ENCODE peak calls at places on chromosomes 6 and 20, in six cellular contexts. One of them, this sample, is unnamed.

GRCh38 chr20:4957939-4958362 is 43.4 kb downstream of the SLC23A2 start:
- DNase-seq in glutamatergic neuron: no peak
- DNase-seq in dorsolateral prefrontal cortex: no peak
- DNase-seq in A549: no peak
- DNase-seq in foreskin keratinocyte: no peak
- DNase-seq in AG10803: peak
- DNase-seq in this sample: no peak

GRCh38 chr6:164693934-164694333 is 615.5 kb downstream of the C6orf118 start:
- DNase-seq in glutamatergic neuron: no peak
- DNase-seq in dorsolateral prefrontal cortex: no peak
- DNase-seq in A549: no peak
- DNase-seq in foreskin keratinocyte: no peak
- DNase-seq in AG10803: peak
- DNase-seq in this sample: no peak

GRCh38 chr6:44133003-44133931 is 5.9 kb downstream of the TMEM63B start:
- DNase-seq in glutamatergic neuron: peak
- DNase-seq in dorsolateral prefrontal cortex: peak
- DNase-seq in A549: peak
- DNase-seq in foreskin keratinocyte: no peak
- DNase-seq in AG10803: peak
- DNase-seq in this sample: no peak

GRCh38 chr6:20403766-20404640 is 2.3 kb downstream of the E2F3 start:
- DNase-seq in glutamatergic neuron: no peak
- DNase-seq in dorsolateral prefrontal cortex: no peak
- DNase-seq in A549: peak
- DNase-seq in foreskin keratinocyte: peak
- DNase-seq in AG10803: peak
- DNase-seq in this sample: no peak

GRCh38 chr20:19121463-19121862 is 91.0 kb upstream of the SLC24A3 start:
- DNase-seq in glutamatergic neuron: no peak
- DNase-seq in dorsolateral prefrontal cortex: no peak
- DNase-seq in A549: no peak
- DNase-seq in foreskin keratinocyte: no peak
- DNase-seq in AG10803: no peak
- DNase-seq in this sample: no peak

GRCh38 chr6:24936641-24937317 is 1.0 kb upstream of the RIPOR2 start:
- DNase-seq in glutamatergic neuron: no peak
- DNase-seq in dorsolateral prefrontal cortex: no peak
- DNase-seq in A549: no peak
- DNase-seq in foreskin keratinocyte: no peak
- DNase-seq in AG10803: no peak
- DNase-seq in this sample: no peak

GRCh38 chr6:155090166-155090565 is 95.1 kb downstream of the TIAM2 start:
- DNase-seq in glutamatergic neuron: no peak
- DNase-seq in dorsolateral prefrontal cortex: no peak
- DNase-seq in A549: no peak
- DNase-seq in foreskin keratinocyte: no peak
- DNase-seq in AG10803: no peak
- DNase-seq in this sample: no peak

GRCh38 chr6:131073577-131073976 is 10.5 kb upstream of the EPB41L2 start:
- DNase-seq in glutamatergic neuron: no peak
- DNase-seq in dorsolateral prefrontal cortex: no peak
- DNase-seq in A549: no peak
- DNase-seq in foreskin keratinocyte: no peak
- DNase-seq in AG10803: no peak
- DNase-seq in this sample: no peak

GRCh38 chr20:56815796-56816195 is 186.7 kb downstream of the TFAP2C start:
- DNase-seq in glutamatergic neuron: no peak
- DNase-seq in dorsolateral prefrontal cortex: no peak
- DNase-seq in A549: no peak
- DNase-seq in foreskin keratinocyte: no peak
- DNase-seq in AG10803: no peak
- DNase-seq in this sample: no peak

GRCh38 chr6:110528051-110528929 is 51.9 kb upstream of the SLC22A16 start:
- DNase-seq in glutamatergic neuron: peak
- DNase-seq in dorsolateral prefrontal cortex: peak
- DNase-seq in A549: peak
- DNase-seq in foreskin keratinocyte: peak
- DNase-seq in AG10803: peak
- DNase-seq in this sample: peak

GRCh38 chr6:112475083-112475482 is 128.0 kb downstream of the RFPL4B start:
- DNase-seq in glutamatergic neuron: no peak
- DNase-seq in dorsolateral prefrontal cortex: no peak
- DNase-seq in A549: no peak
- DNase-seq in foreskin keratinocyte: peak
- DNase-seq in AG10803: peak
- DNase-seq in this sample: no peak

GRCh38 chr6:80523531-80523970 is 417.1 kb downstream of the BCKDHB start:
- DNase-seq in glutamatergic neuron: peak
- DNase-seq in dorsolateral prefrontal cortex: no peak
- DNase-seq in A549: no peak
- DNase-seq in foreskin keratinocyte: no peak
- DNase-seq in AG10803: no peak
- DNase-seq in this sample: peak
- TF ChIP-seq CTCF in glutamatergic neuron: no peak
- TF ChIP-seq CTCF in dorsolateral prefrontal cortex: no peak
- TF ChIP-seq CTCF in A549: no peak
- TF ChIP-seq CTCF in foreskin keratinocyte: peak
- TF ChIP-seq CTCF in AG10803: no peak
- TF ChIP-seq CTCF in this sample: no peak

GRCh38 chr6:99458319-99458718 is 33.2 kb upstream of the PNISR start:
- DNase-seq in glutamatergic neuron: no peak
- DNase-seq in dorsolateral prefrontal cortex: no peak
- DNase-seq in A549: peak
- DNase-seq in foreskin keratinocyte: peak
- DNase-seq in AG10803: peak
- DNase-seq in this sample: peak
- TF ChIP-seq CTCF in glutamatergic neuron: peak
- TF ChIP-seq CTCF in dorsolateral prefrontal cortex: no peak
- TF ChIP-seq CTCF in A549: no peak
- TF ChIP-seq CTCF in foreskin keratinocyte: peak
- TF ChIP-seq CTCF in AG10803: peak
- TF ChIP-seq CTCF in this sample: no peak

GRCh38 chr6:33558801-33559200 is 21.3 kb downstream of the BAK1 start:
- DNase-seq in glutamatergic neuron: no peak
- DNase-seq in dorsolateral prefrontal cortex: no peak
- DNase-seq in A549: no peak
- DNase-seq in foreskin keratinocyte: no peak
- DNase-seq in AG10803: no peak
- DNase-seq in this sample: no peak

GRCh38 chr6:33552252-33552651 is 27.8 kb downstream of the BAK1 start:
- DNase-seq in glutamatergic neuron: no peak
- DNase-seq in dorsolateral prefrontal cortex: no peak
- DNase-seq in A549: no peak
- DNase-seq in foreskin keratinocyte: no peak
- DNase-seq in AG10803: no peak
- DNase-seq in this sample: no peak

GRCh38 chr6:33551538-33551937 is 28.5 kb downstream of the BAK1 start:
- DNase-seq in glutamatergic neuron: no peak
- DNase-seq in dorsolateral prefrontal cortex: no peak
- DNase-seq in A549: no peak
- DNase-seq in foreskin keratinocyte: no peak
- DNase-seq in AG10803: no peak
- DNase-seq in this sample: no peak

DNA sequence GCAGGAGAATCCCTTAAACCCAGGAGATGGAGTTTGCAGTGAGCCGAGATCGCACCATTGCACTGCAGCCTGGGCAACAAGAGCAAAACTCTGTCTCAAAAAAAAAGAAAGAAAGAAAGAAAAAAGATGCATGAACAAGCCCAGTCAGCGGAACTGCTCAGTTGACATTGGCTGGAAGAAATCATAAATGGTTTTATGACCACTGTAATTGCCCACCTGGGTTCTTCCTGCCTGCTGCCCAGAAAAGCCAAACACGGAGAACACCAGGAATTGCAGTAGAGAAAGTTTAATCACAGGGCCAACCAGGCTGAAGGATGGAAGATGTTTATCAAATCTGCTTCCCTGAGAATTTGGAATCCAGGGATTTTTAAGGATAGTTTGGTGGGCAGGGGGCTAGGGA is 22.7 kb downstream of the BAK1 start:
- DNase-seq in glutamatergic neuron: no peak
- DNase-seq in dorsolateral prefrontal cortex: no peak
- DNase-seq in A549: no peak
- DNase-seq in foreskin keratinocyte: no peak
- DNase-seq in AG10803: no peak
- DNase-seq in this sample: no peak
- TF ChIP-seq CTCF in glutamatergic neuron: no peak
- TF ChIP-seq CTCF in dorsolateral prefrontal cortex: no peak
- TF ChIP-seq CTCF in A549: no peak
- TF ChIP-seq CTCF in foreskin keratinocyte: no peak
- TF ChIP-seq CTCF in AG10803: no peak
- TF ChIP-seq CTCF in this sample: no peak

GRCh38 chr6:42572523-42572922 is 8.7 kb downstream of the UBR2 start:
- DNase-seq in glutamatergic neuron: no peak
- DNase-seq in dorsolateral prefrontal cortex: no peak
- DNase-seq in A549: no peak
- DNase-seq in foreskin keratinocyte: no peak
- DNase-seq in AG10803: no peak
- DNase-seq in this sample: no peak

GRCh38 chr6:42571611-42572342 is 7.9 kb downstream of the UBR2 start:
- DNase-seq in glutamatergic neuron: no peak
- DNase-seq in dorsolateral prefrontal cortex: no peak
- DNase-seq in A549: no peak
- DNase-seq in foreskin keratinocyte: no peak
- DNase-seq in AG10803: no peak
- DNase-seq in this sample: no peak

GRCh38 chr6:42566614-42567208 is 2.9 kb downstream of the UBR2 start:
- DNase-seq in glutamatergic neuron: no peak
- DNase-seq in dorsolateral prefrontal cortex: no peak
- DNase-seq in A549: no peak
- DNase-seq in foreskin keratinocyte: no peak
- DNase-seq in AG10803: no peak
- DNase-seq in this sample: no peak

GRCh38 chr6:42564496-42564890 is 664 bp downstream of the UBR2 start:
- DNase-seq in glutamatergic neuron: no peak
- DNase-seq in dorsolateral prefrontal cortex: no peak
- DNase-seq in A549: no peak
- DNase-seq in foreskin keratinocyte: no peak
- DNase-seq in AG10803: no peak
- DNase-seq in this sample: no peak

DNA sequence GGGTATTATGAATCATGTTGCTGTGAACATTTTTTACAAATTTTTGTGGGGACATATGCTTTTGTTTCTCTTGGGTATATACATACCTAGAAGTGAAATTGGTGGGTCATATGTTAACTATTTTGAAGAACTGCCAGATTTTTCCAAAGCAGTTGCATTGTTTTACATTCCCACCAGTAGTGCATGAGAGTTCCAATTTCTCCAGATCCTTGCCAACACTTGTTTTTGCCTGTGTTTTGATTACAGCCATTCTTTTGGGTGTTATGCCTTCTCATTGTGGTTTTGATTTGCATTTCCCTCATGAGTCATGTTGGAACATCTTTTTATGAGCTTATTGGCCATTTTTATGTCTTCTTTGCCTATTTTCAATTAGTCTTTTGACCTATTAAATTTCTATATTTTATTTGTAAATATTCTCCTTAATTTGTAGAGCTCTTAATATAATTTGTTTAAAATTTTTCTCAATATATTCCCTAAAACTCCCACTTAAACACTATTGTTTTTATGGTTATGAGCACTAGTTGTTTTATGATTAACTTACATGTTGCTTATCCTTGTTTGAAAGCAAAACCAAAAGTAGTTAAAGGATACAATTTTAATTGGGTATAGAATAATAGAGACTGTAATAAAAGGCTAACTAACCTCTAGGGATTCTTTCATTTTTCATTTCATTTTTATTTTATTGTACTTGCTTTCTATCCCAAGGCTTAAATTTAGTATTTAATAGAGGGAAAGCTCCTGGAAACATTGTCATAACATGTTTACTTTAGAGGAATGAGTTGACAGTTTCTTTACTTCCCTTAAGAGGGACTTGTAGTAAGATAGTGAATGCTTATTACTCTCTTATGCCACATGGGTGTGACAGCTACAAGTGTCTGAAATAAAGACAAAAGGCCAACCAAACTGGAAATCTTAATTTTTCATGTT is 5.5 kb downstream of the UBR2 start:
- DNase-seq in glutamatergic neuron: no peak
- DNase-seq in dorsolateral prefrontal cortex: no peak
- DNase-seq in A549: peak
- DNase-seq in foreskin keratinocyte: peak
- DNase-seq in AG10803: peak
- DNase-seq in this sample: no peak
- TF ChIP-seq CTCF in glutamatergic neuron: no peak
- TF ChIP-seq CTCF in dorsolateral prefrontal cortex: no peak
- TF ChIP-seq CTCF in A549: no peak
- TF ChIP-seq CTCF in foreskin keratinocyte: peak
- TF ChIP-seq CTCF in AG10803: peak
- TF ChIP-seq CTCF in this sample: no peak

GRCh38 chr6:13278184-13278583 is 50.2 kb downstream of the TBC1D7 start:
- DNase-seq in glutamatergic neuron: no peak
- DNase-seq in dorsolateral prefrontal cortex: no peak
- DNase-seq in A549: no peak
- DNase-seq in foreskin keratinocyte: no peak
- DNase-seq in AG10803: no peak
- DNase-seq in this sample: peak
- TF ChIP-seq CTCF in glutamatergic neuron: peak
- TF ChIP-seq CTCF in dorsolateral prefrontal cortex: peak
- TF ChIP-seq CTCF in A549: no peak
- TF ChIP-seq CTCF in foreskin keratinocyte: peak
- TF ChIP-seq CTCF in AG10803: no peak
- TF ChIP-seq CTCF in this sample: no peak

DNA sequence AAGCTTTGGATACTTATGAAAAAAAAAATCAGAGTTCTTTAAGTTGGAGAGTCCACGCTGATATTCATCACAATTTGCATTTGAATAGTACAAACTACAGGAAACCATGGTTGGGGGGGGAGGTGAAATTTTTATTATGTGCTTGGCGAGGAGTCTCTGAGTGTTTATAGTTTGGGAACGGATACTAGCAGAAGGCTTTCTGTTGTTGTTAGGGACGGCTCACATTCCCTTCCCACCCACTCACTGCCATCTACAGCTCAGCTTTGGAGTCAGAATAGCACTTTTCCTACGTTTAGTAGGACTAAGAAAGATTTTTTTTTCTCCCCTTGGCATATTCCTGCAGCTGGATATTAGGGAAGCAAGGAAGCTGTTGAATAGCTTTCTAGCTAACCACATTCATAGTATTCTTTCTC is 235.0 kb upstream of the ZNF217 start:
- DNase-seq in glutamatergic neuron: no peak
- DNase-seq in dorsolateral prefrontal cortex: no peak
- DNase-seq in A549: peak
- DNase-seq in foreskin keratinocyte: peak
- DNase-seq in AG10803: peak
- DNase-seq in this sample: no peak
- TF ChIP-seq CTCF in glutamatergic neuron: no peak
- TF ChIP-seq CTCF in dorsolateral prefrontal cortex: no peak
- TF ChIP-seq CTCF in A549: peak
- TF ChIP-seq CTCF in foreskin keratinocyte: peak
- TF ChIP-seq CTCF in AG10803: peak
- TF ChIP-seq CTCF in this sample: no peak

GRCh38 chr6:103672169-103672568 is 1187.5 kb downstream of the HACE1 start:
- DNase-seq in glutamatergic neuron: no peak
- DNase-seq in dorsolateral prefrontal cortex: no peak
- DNase-seq in A549: no peak
- DNase-seq in foreskin keratinocyte: no peak
- DNase-seq in AG10803: no peak
- DNase-seq in this sample: no peak
- TF ChIP-seq CTCF in glutamatergic neuron: no peak
- TF ChIP-seq CTCF in dorsolateral prefrontal cortex: no peak
- TF ChIP-seq CTCF in A549: no peak
- TF ChIP-seq CTCF in foreskin keratinocyte: peak
- TF ChIP-seq CTCF in AG10803: no peak
- TF ChIP-seq CTCF in this sample: peak

This sample was measured in endothelial cell.